ENCODE peak calls at places on chromosomes 16 and 17, in eight cellular contexts. One of them, this sample, is unnamed. For H3K27me3, the result is how much of the 10 kb centered on the place peaks cover.

GRCh38 chr16:3695610-3696369 is 21.5 kb downstream of the TRAP1 start:
- DNase-seq in neural progenitor cell: no peak
- DNase-seq in left ventricle myocardium inferior: no peak
- DNase-seq in cardiac muscle cell: no peak
- DNase-seq in colonic mucosa: no peak
- DNase-seq in fibroblast of lung: no peak
- DNase-seq in uterus: no peak
- DNase-seq in AG04450: no peak
- DNase-seq in this sample: peak

GRCh38 chr16:87196229-87196628 is 121.0 kb downstream of the C16orf95 start:
- DNase-seq in neural progenitor cell: no peak
- DNase-seq in left ventricle myocardium inferior: no peak
- DNase-seq in cardiac muscle cell: no peak
- DNase-seq in colonic mucosa: no peak
- DNase-seq in fibroblast of lung: no peak
- DNase-seq in uterus: no peak
- DNase-seq in AG04450: no peak
- DNase-seq in this sample: no peak

GRCh38 chr17:76968707-76969597 is 100.7 kb downstream of the MGAT5B start:
- DNase-seq in neural progenitor cell: peak
- DNase-seq in left ventricle myocardium inferior: no peak
- DNase-seq in cardiac muscle cell: peak
- DNase-seq in colonic mucosa: peak
- DNase-seq in fibroblast of lung: no peak
- DNase-seq in uterus: no peak
- DNase-seq in AG04450: no peak
- DNase-seq in this sample: peak

GRCh38 chr17:51524524-51524923 is 264.2 kb downstream of the UTP18 start:
- DNase-seq in neural progenitor cell: no peak
- DNase-seq in left ventricle myocardium inferior: no peak
- DNase-seq in cardiac muscle cell: no peak
- DNase-seq in colonic mucosa: no peak
- DNase-seq in fibroblast of lung: no peak
- DNase-seq in uterus: no peak
- DNase-seq in AG04450: no peak
- DNase-seq in this sample: no peak

GRCh38 chr17:41625602-41626001 is 1.2 kb upstream of the KRT17 start:
- DNase-seq in neural progenitor cell: no peak
- DNase-seq in left ventricle myocardium inferior: no peak
- DNase-seq in cardiac muscle cell: no peak
- DNase-seq in colonic mucosa: no peak
- DNase-seq in fibroblast of lung: no peak
- DNase-seq in uterus: no peak
- DNase-seq in AG04450: no peak
- DNase-seq in this sample: no peak

GRCh38 chr17:74361613-74362391 is at the start of gene BTBD17:
- DNase-seq in neural progenitor cell: peak
- DNase-seq in left ventricle myocardium inferior: peak
- DNase-seq in cardiac muscle cell: peak
- DNase-seq in colonic mucosa: peak
- DNase-seq in fibroblast of lung: peak
- DNase-seq in uterus: peak
- DNase-seq in AG04450: no peak
- DNase-seq in this sample: peak

GRCh38 chr16:6531067-6531466 is 801.6 kb upstream of the RBFOX1 start:
- DNase-seq in neural progenitor cell: no peak
- DNase-seq in left ventricle myocardium inferior: no peak
- DNase-seq in cardiac muscle cell: no peak
- DNase-seq in colonic mucosa: no peak
- DNase-seq in fibroblast of lung: no peak
- DNase-seq in uterus: no peak
- DNase-seq in AG04450: no peak
- DNase-seq in this sample: no peak

GRCh38 chr17:20281860-20282259 is 185.5 kb downstream of the LGALS9B start:
- DNase-seq in neural progenitor cell: no peak
- DNase-seq in left ventricle myocardium inferior: peak
- DNase-seq in cardiac muscle cell: no peak
- DNase-seq in colonic mucosa: peak
- DNase-seq in fibroblast of lung: no peak
- DNase-seq in uterus: no peak
- DNase-seq in AG04450: no peak
- DNase-seq in this sample: no peak

GRCh38 chr17:66636111-66636510 is 198.8 kb upstream of the CACNG5 start:
- DNase-seq in neural progenitor cell: no peak
- DNase-seq in left ventricle myocardium inferior: no peak
- DNase-seq in cardiac muscle cell: no peak
- DNase-seq in colonic mucosa: no peak
- DNase-seq in fibroblast of lung: peak
- DNase-seq in uterus: no peak
- DNase-seq in AG04450: peak
- DNase-seq in this sample: no peak

GRCh38 chr17:50905460-50905803 is 39.3 kb upstream of the TOB1 start:
- DNase-seq in neural progenitor cell: no peak
- DNase-seq in left ventricle myocardium inferior: no peak
- DNase-seq in cardiac muscle cell: no peak
- DNase-seq in colonic mucosa: no peak
- DNase-seq in fibroblast of lung: no peak
- DNase-seq in uterus: no peak
- DNase-seq in AG04450: no peak
- DNase-seq in this sample: peak

GRCh38 chr17:69524854-69525253 is 110.4 kb downstream of the MAP2K6 start:
- DNase-seq in neural progenitor cell: no peak
- DNase-seq in left ventricle myocardium inferior: no peak
- DNase-seq in cardiac muscle cell: no peak
- DNase-seq in colonic mucosa: no peak
- DNase-seq in fibroblast of lung: no peak
- DNase-seq in uterus: no peak
- DNase-seq in AG04450: no peak
- DNase-seq in this sample: no peak

GRCh38 chr17:69525920-69526841 is 111.7 kb downstream of the MAP2K6 start:
- DNase-seq in neural progenitor cell: peak
- DNase-seq in left ventricle myocardium inferior: peak
- DNase-seq in cardiac muscle cell: peak
- DNase-seq in colonic mucosa: peak
- DNase-seq in fibroblast of lung: peak
- DNase-seq in uterus: peak
- DNase-seq in AG04450: peak
- DNase-seq in this sample: peak

GRCh38 chr17:69528035-69528434 is 113.5 kb downstream of the MAP2K6 start:
- DNase-seq in neural progenitor cell: no peak
- DNase-seq in left ventricle myocardium inferior: no peak
- DNase-seq in cardiac muscle cell: no peak
- DNase-seq in colonic mucosa: no peak
- DNase-seq in fibroblast of lung: no peak
- DNase-seq in uterus: no peak
- DNase-seq in AG04450: no peak
- DNase-seq in this sample: no peak

GRCh38 chr17:69518951-69519350 is 104.5 kb downstream of the MAP2K6 start:
- DNase-seq in neural progenitor cell: no peak
- DNase-seq in left ventricle myocardium inferior: no peak
- DNase-seq in cardiac muscle cell: no peak
- DNase-seq in colonic mucosa: no peak
- DNase-seq in fibroblast of lung: no peak
- DNase-seq in uterus: no peak
- DNase-seq in AG04450: no peak
- DNase-seq in this sample: no peak

DNA sequence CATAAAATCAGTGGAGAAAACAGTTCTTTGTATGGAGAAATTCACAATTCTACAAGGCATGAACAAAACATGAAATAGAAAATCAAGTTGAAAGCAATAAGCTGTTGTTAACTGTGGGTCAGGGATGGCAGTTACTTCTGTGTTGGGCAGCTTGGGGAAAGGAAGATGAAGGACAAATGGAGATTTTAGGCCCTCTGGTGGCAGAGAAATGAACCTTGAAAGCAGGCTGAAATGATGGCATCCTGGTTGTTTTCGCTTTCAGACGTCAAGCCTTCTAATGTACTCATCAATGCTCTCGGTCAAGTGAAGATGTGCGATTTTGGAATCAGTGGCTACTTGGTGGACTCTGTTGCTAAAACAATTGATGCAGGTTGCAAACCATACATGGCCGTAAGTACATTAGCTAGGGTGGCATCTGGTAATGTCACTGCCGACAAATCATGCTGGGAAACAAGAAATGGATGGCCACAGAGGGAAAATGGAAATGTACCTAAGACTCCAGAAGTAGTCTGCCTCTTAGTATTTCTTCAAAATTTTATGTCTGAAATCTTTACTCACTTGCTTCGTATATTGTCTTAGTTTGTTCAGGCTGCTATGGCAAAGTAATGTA is 108.9 kb downstream of the MAP2K6 start:
- DNase-seq in neural progenitor cell: peak
- DNase-seq in left ventricle myocardium inferior: no peak
- DNase-seq in cardiac muscle cell: peak
- DNase-seq in colonic mucosa: peak
- DNase-seq in fibroblast of lung: peak
- DNase-seq in uterus: no peak
- DNase-seq in AG04450: peak
- DNase-seq in this sample: no peak
- TF ChIP-seq CTCF in neural progenitor cell: peak
- TF ChIP-seq CTCF in left ventricle myocardium inferior: peak
- TF ChIP-seq CTCF in cardiac muscle cell: peak
- TF ChIP-seq CTCF in colonic mucosa: peak
- TF ChIP-seq CTCF in fibroblast of lung: peak
- TF ChIP-seq CTCF in uterus: peak
- TF ChIP-seq CTCF in AG04450: peak
- TF ChIP-seq CTCF in this sample: peak

DNA sequence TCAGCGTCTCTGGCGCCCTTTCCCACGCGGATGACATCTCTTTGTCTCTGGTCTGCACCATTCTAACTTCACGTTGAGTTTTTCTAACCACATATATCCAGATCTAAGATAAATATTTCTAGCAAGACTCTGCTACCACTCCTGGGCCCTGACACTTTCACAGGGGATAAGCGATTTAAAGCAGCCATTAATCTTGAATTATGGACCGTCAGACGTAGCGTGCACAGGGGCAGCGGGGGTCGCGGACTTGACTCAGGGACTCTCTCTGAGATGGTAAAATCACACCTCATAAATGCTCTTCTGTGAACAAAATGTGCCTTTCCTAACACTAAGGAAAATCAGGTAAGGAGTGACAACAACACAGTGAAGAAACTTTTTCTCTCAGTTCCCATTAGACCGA is 210.9 kb upstream of the ELAC2 start:
- DNase-seq in neural progenitor cell: no peak
- DNase-seq in left ventricle myocardium inferior: no peak
- DNase-seq in cardiac muscle cell: no peak
- DNase-seq in colonic mucosa: no peak
- DNase-seq in fibroblast of lung: no peak
- DNase-seq in uterus: no peak
- DNase-seq in AG04450: no peak
- DNase-seq in this sample: no peak
- H3K27me3 ChIP-seq in neural progenitor cell: under half
- H3K27me3 ChIP-seq in left ventricle myocardium inferior: under half
- H3K27me3 ChIP-seq in cardiac muscle cell: under half
- H3K27me3 ChIP-seq in colonic mucosa: under half
- H3K27me3 ChIP-seq in fibroblast of lung: under half
- H3K27me3 ChIP-seq in uterus: under half
- H3K27me3 ChIP-seq in AG04450: under half
- H3K27me3 ChIP-seq in this sample: under half

GRCh38 chr16:85275533-85276249 is 163.4 kb upstream of the CIBAR2 start:
- DNase-seq in neural progenitor cell: peak
- DNase-seq in left ventricle myocardium inferior: peak
- DNase-seq in cardiac muscle cell: peak
- DNase-seq in colonic mucosa: peak
- DNase-seq in fibroblast of lung: peak
- DNase-seq in uterus: peak
- DNase-seq in AG04450: no peak
- DNase-seq in this sample: peak
- TF ChIP-seq CTCF in neural progenitor cell: peak
- TF ChIP-seq CTCF in left ventricle myocardium inferior: peak
- TF ChIP-seq CTCF in cardiac muscle cell: peak
- TF ChIP-seq CTCF in colonic mucosa: peak
- TF ChIP-seq CTCF in fibroblast of lung: peak
- TF ChIP-seq CTCF in uterus: peak
- TF ChIP-seq CTCF in AG04450: peak
- TF ChIP-seq CTCF in this sample: peak

GRCh38 chr16:88810166-88810867 is 1.4 kb downstream of the APRT start:
- DNase-seq in neural progenitor cell: no peak
- DNase-seq in left ventricle myocardium inferior: no peak
- DNase-seq in cardiac muscle cell: no peak
- DNase-seq in colonic mucosa: no peak
- DNase-seq in fibroblast of lung: no peak
- DNase-seq in uterus: no peak
- DNase-seq in AG04450: no peak
- DNase-seq in this sample: no peak
- H3K27me3 ChIP-seq in neural progenitor cell: under half
- H3K27me3 ChIP-seq in left ventricle myocardium inferior: under half
- H3K27me3 ChIP-seq in cardiac muscle cell: under half
- H3K27me3 ChIP-seq in colonic mucosa: under half
- H3K27me3 ChIP-seq in fibroblast of lung: under half
- H3K27me3 ChIP-seq in uterus: under half
- H3K27me3 ChIP-seq in AG04450: under half
- H3K27me3 ChIP-seq in this sample: under half

GRCh38 chr17:31854672-31855071 is 4.4 kb downstream of the COPRS start:
- DNase-seq in neural progenitor cell: no peak
- DNase-seq in left ventricle myocardium inferior: no peak
- DNase-seq in cardiac muscle cell: no peak
- DNase-seq in colonic mucosa: no peak
- DNase-seq in fibroblast of lung: no peak
- DNase-seq in uterus: no peak
- DNase-seq in AG04450: no peak
- DNase-seq in this sample: no peak

GRCh38 chr17:31856750-31857149 is 2.3 kb downstream of the COPRS start:
- DNase-seq in neural progenitor cell: no peak
- DNase-seq in left ventricle myocardium inferior: no peak
- DNase-seq in cardiac muscle cell: no peak
- DNase-seq in colonic mucosa: no peak
- DNase-seq in fibroblast of lung: no peak
- DNase-seq in uterus: no peak
- DNase-seq in AG04450: no peak
- DNase-seq in this sample: no peak

GRCh38 chr17:31857920-31858646 is 961 bp downstream of the COPRS start:
- DNase-seq in neural progenitor cell: no peak
- DNase-seq in left ventricle myocardium inferior: no peak
- DNase-seq in cardiac muscle cell: peak
- DNase-seq in colonic mucosa: no peak
- DNase-seq in fibroblast of lung: no peak
- DNase-seq in uterus: no peak
- DNase-seq in AG04450: no peak
- DNase-seq in this sample: no peak

GRCh38 chr17:31859487-31860008 is 504 bp upstream of the COPRS start:
- DNase-seq in neural progenitor cell: peak
- DNase-seq in left ventricle myocardium inferior: no peak
- DNase-seq in cardiac muscle cell: no peak
- DNase-seq in colonic mucosa: no peak
- DNase-seq in fibroblast of lung: no peak
- DNase-seq in uterus: no peak
- DNase-seq in AG04450: no peak
- DNase-seq in this sample: no peak

GRCh38 chr17:31858647-31859486 is at the start of gene COPRS:
- DNase-seq in neural progenitor cell: peak
- DNase-seq in left ventricle myocardium inferior: peak
- DNase-seq in cardiac muscle cell: peak
- DNase-seq in colonic mucosa: peak
- DNase-seq in fibroblast of lung: peak
- DNase-seq in uterus: peak
- DNase-seq in AG04450: peak
- DNase-seq in this sample: peak
- TF ChIP-seq CTCF in neural progenitor cell: no peak
- TF ChIP-seq CTCF in left ventricle myocardium inferior: peak
- TF ChIP-seq CTCF in cardiac muscle cell: peak
- TF ChIP-seq CTCF in colonic mucosa: no peak
- TF ChIP-seq CTCF in fibroblast of lung: no peak
- TF ChIP-seq CTCF in uterus: no peak
- TF ChIP-seq CTCF in AG04450: peak
- TF ChIP-seq CTCF in this sample: no peak

This sample was measured in stomach.